ENCODE peak calls at places on chromosomes 13 and 19, in five cellular contexts. One of them, this sample, is unnamed.

GRCh38 chr13:99265162-99265822 is 7.1 kb upstream of the GPR18 start:
- DNase-seq in GM12865: no peak
- DNase-seq in WTC11: no peak
- DNase-seq in body of pancreas: no peak
- DNase-seq in bronchial epithelial cell: no peak
- DNase-seq in this sample: no peak

GRCh38 chr19:41111750-41112295 is 2.4 kb upstream of the CYP2F1 start:
- DNase-seq in GM12865: no peak
- DNase-seq in WTC11: no peak
- DNase-seq in body of pancreas: no peak
- DNase-seq in bronchial epithelial cell: no peak
- DNase-seq in this sample: no peak

GRCh38 chr19:2494447-2495129 is 18.7 kb downstream of the GADD45B start:
- DNase-seq in GM12865: peak; percentile 64
- DNase-seq in WTC11: no peak
- DNase-seq in body of pancreas: peak; percentile 84
- DNase-seq in bronchial epithelial cell: no peak
- DNase-seq in this sample: no peak

GRCh38 chr13:42777476-42777875 is 3.9 kb upstream of the FAM216B start:
- DNase-seq in GM12865: no peak
- DNase-seq in WTC11: no peak
- DNase-seq in body of pancreas: no peak
- DNase-seq in bronchial epithelial cell: peak; percentile 18
- DNase-seq in this sample: no peak

GRCh38 chr19:2578391-2578826 is 102.5 kb downstream of the GADD45B start:
- DNase-seq in GM12865: no peak
- DNase-seq in WTC11: peak; percentile 50
- DNase-seq in body of pancreas: peak; percentile 46
- DNase-seq in bronchial epithelial cell: no peak
- DNase-seq in this sample: no peak

GRCh38 chr19:38267780-38268430 is 3.5 kb downstream of the SPINT2 start:
- DNase-seq in GM12865: no peak
- DNase-seq in WTC11: no peak
- DNase-seq in body of pancreas: peak; percentile 88
- DNase-seq in bronchial epithelial cell: no peak
- DNase-seq in this sample: no peak

GRCh38 chr19:58338336-58338735 is 11.5 kb downstream of the ZSCAN22 start:
- DNase-seq in GM12865: no peak
- DNase-seq in WTC11: no peak
- DNase-seq in body of pancreas: no peak
- DNase-seq in bronchial epithelial cell: no peak
- DNase-seq in this sample: no peak

GRCh38 chr13:49932868-49933267 is 3.3 kb downstream of the SPRYD7 start:
- DNase-seq in GM12865: no peak
- DNase-seq in WTC11: no peak
- DNase-seq in body of pancreas: no peak
- DNase-seq in bronchial epithelial cell: no peak
- DNase-seq in this sample: no peak

GRCh38 chr19:4371898-4372629 is 28.3 kb downstream of the SH3GL1 start:
- DNase-seq in GM12865: no peak
- DNase-seq in WTC11: no peak
- DNase-seq in body of pancreas: no peak
- DNase-seq in bronchial epithelial cell: no peak
- DNase-seq in this sample: no peak

GRCh38 chr13:35599385-35599784 is 122.9 kb upstream of the MAB21L1 start:
- DNase-seq in GM12865: no peak
- DNase-seq in WTC11: no peak
- DNase-seq in body of pancreas: no peak
- DNase-seq in bronchial epithelial cell: peak; percentile 89
- DNase-seq in this sample: no peak

GRCh38 chr13:27403252-27403678 is 21.2 kb upstream of the GTF3A start:
- DNase-seq in GM12865: no peak
- DNase-seq in WTC11: no peak
- DNase-seq in body of pancreas: peak; percentile 29
- DNase-seq in bronchial epithelial cell: peak; percentile 38
- DNase-seq in this sample: no peak

GRCh38 chr19:33564836-33565338 is 43.3 kb upstream of the PEPD start:
- DNase-seq in GM12865: no peak
- DNase-seq in WTC11: no peak
- DNase-seq in body of pancreas: no peak
- DNase-seq in bronchial epithelial cell: no peak
- DNase-seq in this sample: no peak

GRCh38 chr19:45070214-45070613 is 6.1 kb downstream of the ZNF296 start:
- DNase-seq in GM12865: no peak
- DNase-seq in WTC11: no peak
- DNase-seq in body of pancreas: no peak
- DNase-seq in bronchial epithelial cell: no peak
- DNase-seq in this sample: no peak

GRCh38 chr19:38683393-38684077 is 36.1 kb downstream of the ACTN4 start:
- DNase-seq in GM12865: peak; percentile 49
- DNase-seq in WTC11: peak; percentile 81
- DNase-seq in body of pancreas: peak; percentile 98
- DNase-seq in bronchial epithelial cell: peak; percentile 100
- DNase-seq in this sample: peak; percentile 54

GRCh38 chr19:6253886-6254285 is 25.9 kb downstream of the MLLT1 start:
- DNase-seq in GM12865: no peak
- DNase-seq in WTC11: no peak
- DNase-seq in body of pancreas: no peak
- DNase-seq in bronchial epithelial cell: no peak
- DNase-seq in this sample: no peak

DNA sequence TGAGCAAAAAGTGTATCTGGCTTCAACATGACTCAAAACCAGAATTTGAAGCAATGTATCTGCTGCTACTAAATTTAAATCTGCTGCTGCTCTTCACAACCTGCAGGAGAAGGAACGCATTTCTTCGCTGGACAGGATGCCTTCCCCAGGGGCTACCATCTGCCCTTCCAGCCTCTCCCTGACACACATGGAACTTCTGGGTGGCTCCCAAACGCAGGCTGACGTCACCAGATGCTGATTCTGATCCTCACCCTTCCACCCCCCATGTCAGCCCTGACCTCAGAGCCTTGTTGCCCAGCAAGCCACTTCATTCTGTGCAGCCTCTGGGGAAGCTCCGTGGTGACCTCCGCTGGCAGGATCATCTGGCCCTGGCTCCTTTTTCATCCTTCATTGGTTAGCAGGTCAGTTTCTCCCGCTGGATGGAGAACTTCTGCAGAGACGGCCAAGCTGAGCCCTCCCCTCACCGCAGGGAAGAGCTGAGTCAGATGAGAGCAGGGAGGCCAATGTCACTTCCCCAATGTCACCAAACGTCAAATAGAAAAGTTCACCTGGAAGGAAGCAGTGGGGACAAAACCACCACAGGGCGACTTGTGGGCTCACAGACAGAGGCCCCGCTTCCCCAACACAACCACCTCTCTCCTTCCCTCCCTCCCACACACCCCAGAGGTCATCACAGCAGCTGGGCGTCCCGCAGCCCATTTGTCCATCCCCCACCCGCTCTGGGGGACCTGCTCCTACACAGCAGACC is 14.0 kb upstream of the RAB20 start:
- DNase-seq in GM12865: peak; percentile 75
- DNase-seq in WTC11: no peak
- DNase-seq in body of pancreas: peak; percentile 50
- DNase-seq in bronchial epithelial cell: no peak
- DNase-seq in this sample: peak; percentile 72
- TF ChIP-seq CTCF in GM12865: no peak
- TF ChIP-seq CTCF in WTC11: no peak
- TF ChIP-seq CTCF in body of pancreas: peak; percentile 6
- TF ChIP-seq CTCF in bronchial epithelial cell: no peak
- TF ChIP-seq CTCF in this sample: no peak

DNA sequence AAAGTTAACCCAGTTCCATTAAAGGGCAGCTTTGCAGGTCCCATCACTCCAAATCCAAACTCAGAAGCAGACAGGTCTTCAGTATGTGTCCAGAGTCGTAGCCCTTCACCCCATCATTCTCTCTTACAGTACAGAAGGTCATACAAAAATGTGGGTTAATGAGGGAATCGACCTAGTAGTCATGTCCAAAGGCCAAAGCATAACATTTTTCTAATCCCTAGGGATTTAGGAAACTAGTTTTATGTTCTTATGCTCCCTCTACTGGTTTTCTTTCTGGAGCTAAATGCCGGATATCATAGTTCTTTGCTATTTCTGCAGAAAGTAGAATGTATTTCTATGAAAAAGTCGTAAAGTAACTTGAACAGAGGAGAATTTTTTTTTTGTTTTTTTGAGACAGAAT is 72.2 kb downstream of the DHRS12 start:
- DNase-seq in GM12865: no peak
- DNase-seq in WTC11: no peak
- DNase-seq in body of pancreas: no peak
- DNase-seq in bronchial epithelial cell: no peak
- DNase-seq in this sample: no peak
- TF ChIP-seq CTCF in GM12865: no peak
- TF ChIP-seq CTCF in WTC11: no peak
- TF ChIP-seq CTCF in body of pancreas: peak; percentile 53
- TF ChIP-seq CTCF in bronchial epithelial cell: no peak
- TF ChIP-seq CTCF in this sample: no peak

DNA sequence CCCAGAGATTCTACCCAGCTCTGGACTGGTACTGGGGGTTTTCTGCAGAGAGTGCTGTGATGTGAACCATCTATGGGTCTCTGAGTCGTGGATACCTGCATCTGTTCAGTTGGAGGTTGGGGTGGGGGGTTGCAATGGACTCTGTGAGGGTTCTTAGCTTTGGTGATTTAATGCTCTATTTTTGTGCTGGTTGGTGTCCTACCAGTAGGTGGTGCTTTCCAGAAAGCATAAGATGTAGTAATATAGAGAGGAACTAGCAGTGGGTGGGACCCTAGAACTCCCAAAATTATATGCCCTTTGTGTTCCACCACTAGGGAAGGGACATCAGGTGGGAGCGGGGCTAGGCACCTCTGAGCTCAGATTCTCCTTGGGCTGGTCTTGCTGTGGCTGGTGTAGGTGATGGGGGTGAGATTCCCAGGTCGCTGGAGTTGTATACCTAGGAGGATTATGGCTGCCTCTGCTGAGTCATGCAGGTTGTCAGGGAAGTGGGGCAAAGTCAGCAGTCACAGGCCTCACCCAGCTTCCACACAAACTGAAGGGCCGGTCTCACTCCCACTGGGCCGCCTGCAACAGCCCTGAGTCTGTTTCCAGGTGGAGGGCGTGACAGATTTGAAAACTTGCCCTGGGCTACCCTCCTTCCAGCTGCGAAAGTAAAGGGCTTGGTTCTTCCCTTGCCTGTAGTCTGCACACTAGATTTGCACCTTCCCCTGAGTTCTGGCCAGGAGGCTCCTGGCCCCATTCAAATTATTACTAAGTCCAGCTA is 573.0 kb upstream of the SLITRK1 start:
- DNase-seq in GM12865: no peak
- DNase-seq in WTC11: no peak
- DNase-seq in body of pancreas: no peak
- DNase-seq in bronchial epithelial cell: no peak
- DNase-seq in this sample: no peak
- TF ChIP-seq CTCF in GM12865: no peak
- TF ChIP-seq CTCF in WTC11: peak; percentile 18
- TF ChIP-seq CTCF in body of pancreas: peak; percentile 21
- TF ChIP-seq CTCF in bronchial epithelial cell: peak; percentile 5
- TF ChIP-seq CTCF in this sample: no peak

DNA sequence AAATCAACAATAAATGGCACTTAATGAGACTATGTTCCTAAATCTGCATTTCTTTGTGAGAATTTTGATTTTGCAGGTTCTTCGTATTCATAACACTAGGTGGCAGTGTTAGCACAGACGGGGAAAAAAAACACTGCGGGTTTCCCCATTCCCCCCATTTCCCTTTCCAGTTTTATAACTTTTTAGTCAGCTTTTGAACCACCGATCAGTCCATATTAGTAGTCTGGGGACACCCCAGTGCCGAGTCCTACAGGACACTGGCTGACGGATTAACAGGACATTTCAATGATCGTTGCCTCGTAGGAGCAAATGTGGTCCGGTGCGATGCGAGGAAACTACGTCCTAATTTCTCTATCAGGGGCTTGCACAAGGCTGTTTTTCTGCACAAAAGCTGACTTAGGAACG is 234.3 kb downstream of the LMO7 start:
- DNase-seq in GM12865: peak; percentile 7
- DNase-seq in WTC11: no peak
- DNase-seq in body of pancreas: no peak
- DNase-seq in bronchial epithelial cell: peak; percentile 26
- DNase-seq in this sample: no peak
- TF ChIP-seq CTCF in GM12865: peak; percentile 57
- TF ChIP-seq CTCF in WTC11: peak; percentile 68
- TF ChIP-seq CTCF in body of pancreas: peak; percentile 62
- TF ChIP-seq CTCF in bronchial epithelial cell: peak; percentile 68
- TF ChIP-seq CTCF in this sample: peak; percentile 87

GRCh38 chr19:10134040-10134439 is 14.3 kb upstream of the EIF3G start:
- DNase-seq in GM12865: no peak
- DNase-seq in WTC11: no peak
- DNase-seq in body of pancreas: no peak
- DNase-seq in bronchial epithelial cell: no peak
- DNase-seq in this sample: no peak
- TF ChIP-seq CTCF in GM12865: no peak
- TF ChIP-seq CTCF in WTC11: no peak
- TF ChIP-seq CTCF in body of pancreas: no peak
- TF ChIP-seq CTCF in bronchial epithelial cell: no peak
- TF ChIP-seq CTCF in this sample: no peak

GRCh38 chr19:56189785-56190184 is 7.8 kb downstream of the ZSCAN5B start:
- DNase-seq in GM12865: peak; percentile 0
- DNase-seq in WTC11: no peak
- DNase-seq in body of pancreas: no peak
- DNase-seq in bronchial epithelial cell: no peak
- DNase-seq in this sample: no peak
- TF ChIP-seq CTCF in GM12865: no peak
- TF ChIP-seq CTCF in WTC11: no peak
- TF ChIP-seq CTCF in body of pancreas: no peak
- TF ChIP-seq CTCF in bronchial epithelial cell: no peak
- TF ChIP-seq CTCF in this sample: no peak

DNA sequence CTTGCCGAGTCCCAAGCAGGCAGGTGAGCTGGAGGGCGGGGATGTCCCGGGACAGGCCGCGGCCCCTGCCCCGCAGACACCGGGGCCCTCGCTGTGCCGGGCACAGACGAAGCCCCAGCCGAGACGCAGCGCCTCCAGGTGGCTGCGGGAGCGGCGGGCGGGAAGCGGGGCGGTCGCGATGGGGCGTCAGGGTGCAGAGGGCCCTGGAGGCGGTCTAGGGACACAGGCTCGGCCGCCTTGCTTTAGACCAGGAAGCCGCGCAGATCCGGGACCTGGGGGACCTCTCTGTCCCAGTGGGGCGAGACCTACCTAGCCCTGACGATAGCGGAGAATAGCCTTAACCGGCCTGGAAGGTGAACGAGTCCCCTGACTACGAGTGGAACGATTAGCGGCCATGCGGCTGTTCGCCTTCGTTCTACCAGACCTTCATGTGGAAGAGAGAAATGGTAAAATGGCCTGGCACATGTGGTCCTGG is 4.2 kb upstream of the ZNF564 start:
- DNase-seq in GM12865: no peak
- DNase-seq in WTC11: peak; percentile 75
- DNase-seq in body of pancreas: no peak
- DNase-seq in bronchial epithelial cell: no peak
- DNase-seq in this sample: no peak
- TF ChIP-seq CTCF in GM12865: no peak
- TF ChIP-seq CTCF in WTC11: no peak
- TF ChIP-seq CTCF in body of pancreas: no peak
- TF ChIP-seq CTCF in bronchial epithelial cell: no peak
- TF ChIP-seq CTCF in this sample: no peak